ENCODE peak calls at places on chromosomes 16 and 17, in five cellular contexts. O is colonic mucosa, L is C1 segment of cervical spinal cord, V is mesenchymal stem cell, U is skeletal muscle cell. Y is an unnamed sample.

GRCh38 chr16:55482056-55482455 is 3.1 kb downstream of the MMP2 start:
- DNase-seq in O (no peak), V (no peak), U (no peak), L (no peak), Y (peak; percentile 59)

GRCh38 chr17:44216173-44216572 is 3.3 kb downstream of the UBTF start:
- DNase-seq in V (no peak), O (no peak), L (no peak), U (no peak), Y (no peak)

GRCh38 chr16:29007865-29008593 is 23.2 kb downstream of the LAT start:
- DNase-seq in O (no peak), L (no peak), V (no peak), U (no peak), Y (no peak)

GRCh38 chr17:82076018-82076784 is 10.6 kb upstream of the DUS1L start:
- DNase-seq in U (no peak), L (no peak), O (no peak), V (no peak), Y (no peak)

GRCh38 chr17:18166894-18167293 is 16.7 kb upstream of the ALKBH5 start:
- DNase-seq in V (no peak), U (no peak), O (no peak), L (no peak), Y (no peak)

GRCh38 chr17:41322264-41322902 is 6.9 kb upstream of the KRTAP17-1 start:
- DNase-seq in U (peak; percentile 36), V (peak; percentile 60), O (no peak), L (no peak), Y (peak; percentile 81)

GRCh38 chr17:8052256-8053252 is 13.7 kb downstream of the ALOX15B start:
- DNase-seq in V (no peak), O (no peak), U (no peak), L (no peak), Y (no peak)

GRCh38 chr17:63984206-63984605 is 11.5 kb upstream of the SCN4A start:
- DNase-seq in L (no peak), U (no peak), O (no peak), V (no peak), Y (peak; percentile 63)

GRCh38 chr16:68273459-68273858 is 9.1 kb downstream of the SLC7A6 start:
- DNase-seq in V (no peak), L (no peak), O (no peak), U (no peak), Y (no peak)

GRCh38 chr16:61820398-61820797 is 215.8 kb downstream of the CDH8 start:
- DNase-seq in U (peak; percentile 2), O (no peak), L (no peak), V (peak; percentile 35), Y (no peak)

GRCh38 chr17:71681427-71682173 is 439.2 kb upstream of the SOX9 start:
- DNase-seq in U (no peak), O (peak; percentile 57), L (no peak), V (no peak), Y (no peak)

GRCh38 chr17:28151001-28151400 is 108.5 kb downstream of the NLK start:
- DNase-seq in L (no peak), O (no peak), V (no peak), U (no peak), Y (no peak)

GRCh38 chr16:53261276-53261675 is 173.0 kb upstream of the RBL2 start:
- DNase-seq in O (no peak), L (no peak), U (no peak), V (no peak), Y (no peak)

GRCh38 chr17:61202564-61202963 is 197.1 kb upstream of the TBX2 start:
- DNase-seq in U (no peak), L (no peak), O (no peak), V (peak; percentile 49), Y (peak; percentile 48)

GRCh38 chr16:12988071-12988470 is 86.7 kb downstream of the SHISA9 start:
- DNase-seq in O (no peak), U (no peak), V (no peak), L (no peak), Y (no peak)

GRCh38 chr16:31569360-31569717 is 41.6 kb downstream of the AHSP start:
- DNase-seq in O (no peak), U (no peak), L (no peak), V (no peak), Y (no peak)

GRCh38 chr16:30740364-30741251 is 7.6 kb upstream of the PHKG2 start:
- DNase-seq in O (peak; percentile 97), U (no peak), V (peak; percentile 41), L (no peak), Y (peak; percentile 43)

GRCh38 chr17:75344664-75345063 is 55.4 kb upstream of the SLC25A19 start:
- DNase-seq in V (no peak), U (no peak), L (no peak), O (no peak), Y (no peak)

GRCh38 chr16:51388516-51388951 is 237.5 kb upstream of the SALL1 start:
- DNase-seq in O (no peak), U (no peak), L (no peak), V (no peak), Y (no peak)

GRCh38 chr17:9434502-9435113 is 141.0 kb downstream of the STX8 start:
- DNase-seq in L (no peak), V (no peak), U (no peak), O (no peak), Y (no peak)

GRCh38 chr16:10749680-10750035 is 6.0 kb downstream of the NUBP1 start:
- DNase-seq in O (no peak), V (peak; percentile 76), U (no peak), L (no peak), Y (no peak)

GRCh38 chr17:43931062-43931571 is 11.2 kb downstream of the PPY start:
- DNase-seq in O (peak; percentile 94), V (no peak), L (no peak), U (no peak), Y (no peak)

GRCh38 chr16:67432491-67432890 is 1.6 kb downstream of the HSD11B2 start:
- DNase-seq in O (peak; percentile 41), U (no peak), L (no peak), V (no peak), Y (no peak)

GRCh38 chr17:28018439-28019070 is 23.9 kb upstream of the NLK start:
- DNase-seq in O (no peak), L (no peak), U (no peak), V (no peak), Y (no peak)

GRCh38 chr16:87628940-87629339 is 26.6 kb downstream of the JPH3 start:
- DNase-seq in O (no peak), L (no peak), U (no peak), V (peak; percentile 50), Y (peak; percentile 70)

GRCh38 chr16:28029387-28030002 is 34.0 kb downstream of the GSG1L start:
- DNase-seq in L (no peak), O (no peak), V (no peak), U (no peak), Y (no peak)

GRCh38 chr17:5234645-5235576 is at the start of gene SCIMP:
- DNase-seq in L (no peak), V (no peak), U (no peak), O (peak; percentile 25), Y (no peak)

GRCh38 chr16:1983544-1984346 is at the start of gene GFER:
- DNase-seq in U (peak; percentile 70), O (peak; percentile 92), L (peak; percentile 56), V (peak; percentile 92), Y (peak; percentile 96)